ENCODE peak calls at places on chromosomes 5 and 9, in five cellular contexts. T is DND-41, H is Peyer's patch, C is colonic mucosa, Y is aorta. E is an unnamed sample. For H3K27me3, the result is how much of the 10 kb centered on the place peaks cover.

GRCh38 chr5:117889592-117889991 is 1098.8 kb downstream of the DTWD2 start:
- DNase-seq in T (no peak), H (no peak), C (no peak), Y (no peak), E (no peak)

GRCh38 chr5:134082264-134082992 is 32.1 kb upstream of the TCF7 start:
- DNase-seq in T (no peak), H (no peak), C (no peak), Y (no peak), E (no peak)

GRCh38 chr9:105515811-105516413 is 42.0 kb upstream of the FKTN start:
- DNase-seq in T (no peak), H (no peak), C (no peak), Y (no peak), E (peak)

GRCh38 chr5:102865510-102866314 is 110.6 kb downstream of the PAM start:
- DNase-seq in T (no peak), H (no peak), C (peak), Y (peak), E (peak)

GRCh38 chr5:76443399-76443798 is 40.3 kb downstream of the IQGAP2 start:
- DNase-seq in T (no peak), H (no peak), C (no peak), Y (no peak), E (no peak)

GRCh38 chr5:166276006-166276405 is 2015.4 kb upstream of the WWC1 start:
- DNase-seq in T (no peak), H (no peak), C (no peak), Y (no peak), E (no peak)

GRCh38 chr9:27566118-27566517 is 7.2 kb downstream of the C9orf72 start:
- DNase-seq in T (no peak), H (no peak), C (no peak), Y (no peak), E (no peak)

GRCh38 chr9:121362813-121363585 is 7.1 kb downstream of the STOM start:
- DNase-seq in T (no peak), H (no peak), C (no peak), Y (no peak), E (no peak)

GRCh38 chr5:148388692-148389091 is 4.9 kb downstream of the FBXO38 start:
- DNase-seq in T (no peak), H (no peak), C (no peak), Y (no peak), E (no peak)

GRCh38 chr5:177362871-177363507 is 5.3 kb downstream of the RGS14 start:
- DNase-seq in T (peak), H (peak), C (peak), Y (peak), E (peak)

GRCh38 chr5:130290219-130290618 is 386.0 kb downstream of the CHSY3 start:
- DNase-seq in T (no peak), H (no peak), C (no peak), Y (no peak), E (no peak)
- H3K27me3 ChIP-seq in T (under half), H (under half), C (under half), Y (under half), E (under half)

DNA sequence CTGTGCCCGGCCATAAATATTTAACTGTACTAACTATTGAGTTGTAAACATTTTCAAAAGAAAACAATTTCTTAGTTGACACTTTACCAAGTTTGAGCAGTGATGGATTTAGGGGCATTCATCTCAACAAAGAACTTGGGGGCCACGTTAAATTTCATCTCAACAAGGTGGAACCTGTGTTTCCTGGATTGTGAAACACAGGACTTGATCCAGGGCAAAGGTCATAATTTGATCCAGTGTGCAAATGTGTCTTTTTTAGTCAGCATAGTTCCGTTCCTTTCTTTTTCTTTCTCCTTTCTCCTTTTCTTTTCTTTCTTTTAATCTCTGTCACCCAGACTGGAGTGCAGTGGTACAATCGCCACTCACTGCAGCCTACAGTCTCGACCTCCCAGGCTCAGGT is 3.1 kb downstream of the GFRA3 start:
- DNase-seq in T (no peak), H (no peak), C (no peak), Y (no peak), E (no peak)
- H3K27me3 ChIP-seq in T (under half), H (under half), C (under half), Y (under half), E (under half)

GRCh38 chr9:129740174-129740573 is 12.7 kb downstream of the PTGES start:
- DNase-seq in T (no peak), H (no peak), C (no peak), Y (no peak), E (no peak)
- H3K27me3 ChIP-seq in T (under half), H (under half), C (under half), Y (under half), E (under half)

GRCh38 chr5:142445266-142445665 is 120.4 kb upstream of the SPRY4 start:
- DNase-seq in T (no peak), H (no peak), C (no peak), Y (no peak), E (no peak)

GRCh38 chr5:142450419-142450818 is 125.6 kb upstream of the SPRY4 start:
- DNase-seq in T (no peak), H (no peak), C (no peak), Y (no peak), E (no peak)

GRCh38 chr5:142446131-142446959 is 121.5 kb upstream of the SPRY4 start:
- DNase-seq in T (no peak), H (no peak), C (no peak), Y (no peak), E (no peak)

GRCh38 chr5:142447887-142448286 is 123.1 kb upstream of the SPRY4 start:
- DNase-seq in T (no peak), H (no peak), C (no peak), Y (no peak), E (no peak)

GRCh38 chr5:142446960-142447279 is 122.1 kb upstream of the SPRY4 start:
- DNase-seq in T (no peak), H (no peak), C (no peak), Y (no peak), E (no peak)
- H3K27me3 ChIP-seq in T (under half), H (under half), C (under half), Y (under half), E (under half)

GRCh38 chr5:1896602-1897376 is 14.1 kb upstream of the IRX4 start:
- DNase-seq in T (no peak), H (no peak), C (no peak), Y (peak), E (peak)
- H3K27me3 ChIP-seq in T (under half), H (under half), C (under half), Y (under half), E (under half)

DNA sequence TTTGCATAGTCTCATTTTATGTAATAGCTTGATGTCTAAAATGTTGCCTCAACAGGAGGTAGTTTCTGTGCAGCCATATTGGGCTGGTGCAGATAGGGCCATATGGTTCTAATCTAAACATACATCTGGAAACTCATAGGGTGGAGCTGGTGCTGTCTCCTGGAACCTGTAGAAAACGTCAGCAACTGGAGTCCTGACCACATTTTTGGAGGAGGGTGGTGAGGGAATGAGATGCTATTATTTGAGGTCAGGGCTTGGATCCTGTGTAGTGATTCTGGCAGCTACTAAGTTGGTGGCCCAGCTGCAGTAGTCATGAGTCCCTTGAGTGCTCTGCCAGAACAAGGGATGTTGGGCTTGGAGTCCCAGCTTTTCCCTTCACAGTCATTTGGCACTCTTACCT is 14.1 kb downstream of the MAN2A1 start:
- DNase-seq in T (no peak), H (no peak), C (no peak), Y (no peak), E (no peak)
- H3K27me3 ChIP-seq in T (under half), H (under half), C (under half), Y (under half), E (under half)

GRCh38 chr9:124000784-124001444 is 10.7 kb upstream of the LHX2 start:
- DNase-seq in T (no peak), H (no peak), C (no peak), Y (no peak), E (peak)
- H3K27me3 ChIP-seq in T (under half), H (under half), C (half or more), Y (under half), E (half or more)

GRCh38 chr9:21964925-21965385 is 29.2 kb downstream of the CDKN2A start:
- DNase-seq in T (peak), H (no peak), C (peak), Y (peak), E (peak)
- H3K27me3 ChIP-seq in T (under half), H (under half), C (half or more), Y (under half), E (under half)

GRCh38 chr5:957730-958485 is 50.7 kb upstream of the NKD2 start:
- DNase-seq in T (no peak), H (no peak), C (no peak), Y (peak), E (no peak)
- H3K27me3 ChIP-seq in T (under half), H (under half), C (under half), Y (under half), E (under half)

E was measured in spleen.